ENCODE peak calls at places on chromosomes 3 and 15, in six cellular contexts. P is neuronal stem cell, O is IMR-90, H is H1, E is mesenchymal stem cell, Q is trophoblast cell. I is an unnamed sample.

GRCh38 chr15:90400759-90401314 is 12.8 kb downstream of the IQGAP1 start:
- DNase-seq in Q (peak; percentile 98), E (peak; percentile 99), P (peak; percentile 26), H (no peak), O (peak; percentile 96), I (peak; percentile 79)

GRCh38 chr3:118675305-118675704 is 359.3 kb downstream of the IGSF11 start:
- DNase-seq in P (no peak), H (no peak), Q (no peak), E (no peak), O (no peak), I (no peak)

GRCh38 chr3:121913305-121913704 is 19.1 kb downstream of the SLC15A2 start:
- DNase-seq in O (no peak), H (no peak), E (no peak), P (no peak), Q (no peak), I (no peak)

GRCh38 chr3:111080357-111080937 is 8.8 kb downstream of the NECTIN3 start:
- DNase-seq in P (no peak), H (no peak), Q (peak; percentile 72), O (peak; percentile 78), E (peak; percentile 60), I (no peak)

GRCh38 chr3:169624533-169624972 is 39.0 kb downstream of the MECOM start:
- DNase-seq in E (no peak), O (no peak), P (no peak), H (no peak), Q (no peak), I (no peak)

GRCh38 chr3:169562988-169563774 is 100.3 kb downstream of the MECOM start:
- DNase-seq in P (no peak), H (no peak), O (no peak), Q (peak; percentile 14), E (no peak), I (no peak)

GRCh38 chr3:129542747-129543146 is 228 bp upstream of the H1-8 start:
- DNase-seq in E (no peak), H (no peak), P (no peak), O (no peak), Q (no peak), I (no peak)

GRCh38 chr3:36804295-36805055 is 40.1 kb upstream of the DCLK3 start:
- DNase-seq in H (no peak), Q (no peak), E (no peak), O (no peak), P (no peak), I (peak; percentile 44)

GRCh38 chr15:68025860-68026424 is 28.2 kb upstream of the PIAS1 start:
- DNase-seq in E (peak; percentile 36), H (no peak), Q (peak; percentile 95), P (no peak), O (peak; percentile 37), I (no peak)

GRCh38 chr3:107133891-107134290 is 243.3 kb upstream of the CCDC54 start:
- DNase-seq in H (no peak), O (no peak), Q (no peak), P (no peak), E (no peak), I (no peak)

GRCh38 chr3:140319801-140320200 is 358.1 kb upstream of the TRIM42 start:
- DNase-seq in P (no peak), O (no peak), Q (no peak), H (no peak), E (no peak), I (no peak)

GRCh38 chr3:127738192-127738840 is 65.6 kb downstream of the ABTB1 start:
- DNase-seq in P (no peak), Q (peak; percentile 49), H (no peak), E (peak; percentile 72), O (peak; percentile 36), I (no peak)

GRCh38 chr15:32828507-32829186 is 110.8 kb downstream of the GREM1 start:
- DNase-seq in Q (no peak), P (no peak), O (peak; percentile 96), H (no peak), E (peak; percentile 91), I (no peak)

GRCh38 chr3:66428733-66429132 is 72.1 kb downstream of the LRIG1 start:
- DNase-seq in E (peak; percentile 96), Q (no peak), O (peak; percentile 100), P (no peak), H (no peak), I (no peak)

GRCh38 chr3:150545419-150546225 is 674 bp downstream of the SERP1 start:
- DNase-seq in P (peak; percentile 3), Q (peak; percentile 38), E (peak; percentile 16), O (no peak), H (no peak), I (no peak)

GRCh38 chr3:31615071-31615875 is 82.5 kb downstream of the STT3B start:
- DNase-seq in H (no peak), P (no peak), O (no peak), Q (no peak), E (no peak), I (no peak)
- H4K91ac ChIP-seq in H (no peak overlapping the region), P (no peak overlapping the region), O (no peak overlapping the region), Q (no peak overlapping the region), E (no peak overlapping the region), I (no peak overlapping the region)

DNA sequence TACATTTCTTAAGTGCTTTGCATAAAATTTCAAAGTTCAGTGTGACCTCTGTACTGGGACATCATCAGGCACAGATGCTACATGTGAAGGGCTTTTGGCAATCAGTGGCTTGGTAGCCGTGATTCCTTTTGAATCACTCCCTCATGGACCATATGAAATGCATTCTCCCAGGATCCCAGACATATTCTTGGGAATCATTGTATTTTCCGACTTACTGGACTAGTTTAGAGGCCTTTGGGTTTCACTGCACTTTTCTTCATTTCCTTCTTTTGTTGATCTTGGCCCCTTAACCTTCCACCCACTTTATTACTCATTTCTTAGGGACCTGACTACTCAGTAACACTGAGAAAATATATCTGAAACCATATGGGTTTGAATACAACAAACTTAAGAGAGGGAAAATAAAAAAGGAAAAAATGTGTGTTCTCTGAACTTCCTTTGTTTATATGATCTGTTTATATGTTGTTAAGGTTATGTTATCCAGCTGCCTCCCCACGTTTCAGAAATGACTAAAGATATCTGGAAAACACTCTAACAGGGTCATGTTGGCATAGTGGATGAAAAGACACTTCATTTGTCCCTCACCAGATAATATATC is 35.1 kb downstream of the HMG20A start:
- DNase-seq in Q (peak; percentile 10), P (no peak), E (peak; percentile 90), O (peak; percentile 87), H (no peak), I (no peak)
- H3K9ac ChIP-seq in Q (no peak overlapping the region), P (no peak overlapping the region), E (peak overlapping the region; percentile 83), O (no peak overlapping the region), H (no peak overlapping the region), I (no peak overlapping the region)

DNA sequence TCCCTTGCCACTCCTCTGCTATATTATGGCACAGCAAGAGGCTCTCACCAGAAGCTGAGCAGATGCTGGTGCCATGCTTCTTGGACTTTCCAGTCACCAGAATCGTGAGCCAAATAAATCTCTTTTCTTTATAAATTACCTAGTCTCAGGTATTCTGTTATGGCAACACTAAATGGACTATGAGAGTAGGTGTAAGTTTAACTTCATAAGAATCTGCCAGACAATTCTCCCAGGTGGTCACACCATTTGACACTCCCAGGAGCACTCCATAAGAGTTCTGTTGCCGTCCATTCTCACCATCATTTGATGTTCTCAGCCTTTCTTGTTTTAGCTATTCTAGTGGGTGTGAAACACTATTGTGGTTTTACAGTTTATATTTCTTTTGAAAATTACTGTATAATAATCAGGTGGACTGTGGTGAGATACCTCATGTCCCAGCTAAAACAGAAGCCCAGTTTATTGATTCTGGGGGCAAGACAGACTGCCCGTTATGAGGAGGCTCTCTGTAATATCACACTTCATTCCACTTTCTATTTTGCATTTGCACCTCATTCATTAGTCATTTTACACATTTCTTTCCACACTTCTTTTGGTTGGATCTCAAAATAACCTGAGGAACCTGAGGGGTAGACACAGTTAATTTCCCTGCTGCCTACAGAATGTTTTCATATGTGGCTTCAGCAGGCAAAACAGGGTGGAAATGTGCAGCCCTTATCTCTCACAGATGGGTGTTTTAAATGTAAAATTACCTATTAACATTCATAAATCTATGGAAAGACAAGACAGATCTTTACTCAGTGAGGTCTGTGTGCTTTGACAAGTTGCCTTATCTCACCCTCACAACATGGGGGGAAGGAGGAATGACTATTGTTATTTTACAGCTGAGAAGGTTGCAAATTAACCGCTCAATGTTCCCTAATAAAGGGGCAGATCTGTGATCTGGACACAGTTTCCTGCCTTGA is 42.1 kb downstream of the CDCP1 start:
- DNase-seq in O (no peak), P (no peak), Q (no peak), H (no peak), E (no peak), I (no peak)
- H4K91ac ChIP-seq in O (peak overlapping the region; percentile 24), P (no peak overlapping the region), Q (no peak overlapping the region), H (no peak overlapping the region), E (no peak overlapping the region), I (no peak overlapping the region)

GRCh38 chr15:22846073-22846472 is 7.6 kb downstream of the NIPA2 start:
- DNase-seq in O (no peak), P (no peak), E (no peak), Q (no peak), H (no peak), I (no peak)

GRCh38 chr15:22844421-22845288 is 6.2 kb downstream of the NIPA2 start:
- DNase-seq in O (no peak), Q (no peak), E (no peak), P (no peak), H (no peak), I (no peak)

GRCh38 chr15:22850055-22850454 is 11.6 kb downstream of the NIPA2 start:
- DNase-seq in P (no peak), O (peak; percentile 62), Q (no peak), H (no peak), E (peak; percentile 35), I (no peak)

GRCh38 chr15:22845289-22845900 is 6.9 kb downstream of the NIPA2 start:
- DNase-seq in O (peak; percentile 52), H (no peak), E (no peak), P (peak; percentile 17), Q (no peak), I (peak; percentile 66)
- H3K9ac ChIP-seq in O (peak overlapping the region; percentile 56), H (no peak overlapping the region), E (peak overlapping the region; percentile 19), P (no peak overlapping the region), Q (no peak overlapping the region), I (no peak overlapping the region)

GRCh38 chr3:105139851-105140560 is 226.7 kb upstream of the ALCAM start:
- DNase-seq in H (no peak), E (no peak), P (no peak), Q (no peak), O (no peak), I (no peak)

GRCh38 chr3:105145516-105145915 is 221.2 kb upstream of the ALCAM start:
- DNase-seq in O (no peak), E (no peak), P (peak; percentile 17), Q (no peak), H (no peak), I (no peak)

GRCh38 chr3:105144837-105145236 is 221.9 kb upstream of the ALCAM start:
- DNase-seq in H (no peak), P (no peak), O (no peak), E (no peak), Q (no peak), I (no peak)

GRCh38 chr3:105137911-105138310 is 228.8 kb upstream of the ALCAM start:
- DNase-seq in H (no peak), P (no peak), E (no peak), Q (no peak), O (peak; percentile 0), I (no peak)

DNA sequence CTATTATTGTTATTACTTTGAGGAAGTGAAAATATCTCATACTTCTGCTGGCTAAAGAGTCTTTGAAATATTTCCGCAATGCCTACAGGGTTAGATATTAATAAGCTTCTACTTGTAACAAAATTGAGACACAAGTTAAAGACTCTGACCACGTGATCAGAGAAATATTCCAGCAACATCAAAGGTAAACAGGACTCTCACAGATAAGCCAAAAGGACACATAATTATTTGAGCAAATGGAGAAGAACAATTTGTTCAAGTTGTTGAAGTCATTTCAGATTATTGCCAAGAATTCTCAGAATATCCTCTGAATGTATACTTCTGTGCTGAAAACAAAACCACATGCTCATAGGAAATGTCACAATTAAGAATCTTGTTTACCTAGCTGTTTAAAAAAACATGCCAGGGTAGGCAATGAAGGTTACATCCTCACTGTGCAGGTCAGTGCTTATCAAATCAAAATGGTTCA is 225.8 kb upstream of the ALCAM start:
- DNase-seq in E (no peak), H (no peak), P (no peak), O (peak; percentile 1), Q (peak; percentile 34), I (no peak)
- H4K91ac ChIP-seq in E (no peak overlapping the region), H (no peak overlapping the region), P (no peak overlapping the region), O (no peak overlapping the region), Q (no peak overlapping the region), I (no peak overlapping the region)

I was measured in H9.